ENCODE peak calls at places on chromosomes 7 and 10, in four cellular contexts. H is K562, M is GM12878, W is HepG2. G is an unnamed sample.

GRCh38 chr10:28811639-28812349 is 134.5 kb downstream of the BAMBI start:
- DNase-seq in H (no peak), M (no peak), W (no peak), G (no peak)

GRCh38 chr10:96366508-96366907 is 7.7 kb upstream of the OPALIN start:
- DNase-seq in H (no peak), M (no peak), W (no peak), G (no peak)

GRCh38 chr7:117871778-117872538 is 1.3 kb downstream of the CTTNBP2 start:
- DNase-seq in M (no peak), H (no peak), W (no peak), G (no peak)

GRCh38 chr7:113086431-113086888 is at the start of gene GPR85:
- DNase-seq in W (no peak), M (no peak), H (peak), G (no peak)

GRCh38 chr7:506391-506831 is 13.2 kb downstream of the PDGFA start:
- DNase-seq in H (no peak), M (no peak), W (no peak), G (no peak)

GRCh38 chr10:6128591-6129383 is 40.0 kb downstream of the RBM17 start:
- DNase-seq in H (no peak), W (no peak), M (no peak), G (no peak)

GRCh38 chr10:19638173-19638872 is 177.9 kb upstream of the PLXDC2 start:
- DNase-seq in H (no peak), W (peak), M (no peak), G (no peak)

GRCh38 chr7:138768251-138768650 is 29.5 kb upstream of the TMEM213 start:
- DNase-seq in H (no peak), M (no peak), W (no peak), G (no peak)

GRCh38 chr10:71531485-71532446 is 135.0 kb downstream of the CDH23 start:
- DNase-seq in H (no peak), W (no peak), M (no peak), G (no peak)

GRCh38 chr7:124649397-124650029 is 116.1 kb downstream of the GPR37 start:
- DNase-seq in M (peak), H (no peak), W (no peak), G (no peak)

GRCh38 chr10:50421026-50421719 is 169.9 kb upstream of the ASAH2 start:
- DNase-seq in W (peak), M (peak), H (peak), G (no peak)
- TF ChIP-seq ZNF274 in W (no peak), M (no peak), H (no peak), G (no peak)

DNA sequence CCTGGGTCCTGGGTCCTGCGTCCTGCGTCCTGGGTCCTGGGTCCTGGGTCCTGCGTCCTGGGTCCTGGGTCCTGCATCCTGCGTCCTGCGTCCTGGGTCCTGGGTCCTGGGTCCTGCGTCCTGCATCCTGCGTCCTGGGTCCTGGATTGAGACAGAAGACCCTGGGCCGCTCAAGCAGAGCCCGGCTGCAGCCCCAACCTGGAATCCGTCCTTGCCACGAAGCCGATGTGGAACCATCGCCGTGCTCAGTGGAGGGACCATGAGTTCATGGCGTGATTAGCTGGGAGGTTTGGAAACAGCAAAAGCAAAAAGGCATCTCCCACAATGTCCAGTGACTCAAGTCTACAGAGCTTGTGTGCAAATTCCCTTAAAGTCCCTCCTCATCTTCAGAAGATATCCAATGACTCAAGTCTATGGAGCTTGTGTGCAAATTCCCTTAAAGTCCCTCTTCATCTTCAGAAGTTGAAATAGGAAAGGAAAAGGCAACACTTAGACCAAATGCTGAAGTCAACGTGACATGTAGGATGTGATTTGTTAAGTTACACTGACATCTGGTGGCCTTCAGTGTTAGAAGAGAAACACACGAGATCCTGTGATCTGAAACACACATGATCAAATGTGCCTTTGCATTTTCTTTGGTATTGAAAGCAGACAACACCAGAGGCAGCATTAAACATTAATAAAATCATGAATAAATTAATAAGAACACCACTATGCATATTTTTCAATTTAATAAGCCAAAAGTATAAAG is 179.9 kb downstream of the PTPRN2 start:
- DNase-seq in W (peak), H (no peak), M (no peak), G (peak)
- TF ChIP-seq CEBPB in W (no peak), H (no peak), M (no peak), G (no peak)

GRCh38 chr10:930415-931325 is 835 bp downstream of the LARP4B start:
- DNase-seq in M (no peak), H (peak), W (peak), G (no peak)
- TF ChIP-seq POLR2A in M (no peak), H (no peak), W (no peak), G (no peak)

GRCh38 chr10:129541208-129541607 is 74.2 kb downstream of the MGMT start:
- DNase-seq in W (no peak), H (no peak), M (no peak), G (no peak)
- TF ChIP-seq ZNF274 in W (no peak), H (no peak), M (no peak), G (no peak)